ENCODE peak calls at places on chromosomes 3 and 15, in nine cellular contexts. R is fibroblast of pulmonary artery; Q is CD4-positive, alpha-beta T cell; A is CD8-positive, alpha-beta memory T cell; D is effector memory CD8-positive, alpha-beta T cell; C is NCI-H1092; G is HFFc6; F is astrocyte of the cerebellum; L is Peyer's patch. X is an unnamed sample.

GRCh38 chr3:13414040-13414729 is 5.9 kb downstream of the NUP210 start:
- DNase-seq in A (peak; percentile 64), G (no peak), Q (peak; percentile 69), D (peak; percentile 72), R (no peak), F (no peak), L (no peak), C (no peak), X (no peak)

GRCh38 chr15:41961014-41961518 is 11.3 kb downstream of the EHD4 start:
- DNase-seq in G (no peak), C (no peak), F (no peak), Q (no peak), R (no peak), L (no peak), D (no peak), A (no peak), X (no peak)

GRCh38 chr3:113148307-113148703 is 63.1 kb upstream of the BOC start:
- DNase-seq in R (no peak), D (no peak), G (no peak), Q (no peak), L (no peak), A (no peak), F (no peak), C (peak; percentile 77), X (no peak)

GRCh38 chr15:40320931-40321371 is 2.5 kb upstream of the INAFM2 start:
- DNase-seq in C (peak; percentile 12), F (no peak), R (peak; percentile 74), G (peak; percentile 53), A (no peak), L (no peak), Q (peak; percentile 48), D (peak; percentile 49), X (peak; percentile 37)

GRCh38 chr3:105255351-105255750 is 111.4 kb upstream of the ALCAM start:
- DNase-seq in F (no peak), G (no peak), L (no peak), C (no peak), R (no peak), Q (no peak), D (no peak), A (no peak), X (no peak)

GRCh38 chr15:82539690-82540054 is 585 bp downstream of the RPS17 start:
- DNase-seq in Q (peak; percentile 27), L (peak; percentile 63), A (no peak), G (no peak), F (no peak), C (no peak), R (peak; percentile 13), D (no peak), X (no peak)

GRCh38 chr3:45644467-45645201 is 44.6 kb upstream of the SACM1L start:
- DNase-seq in A (no peak), C (no peak), R (peak; percentile 85), D (no peak), L (no peak), F (no peak), Q (no peak), G (peak; percentile 87), X (no peak)

GRCh38 chr3:52208556-52208955 is 10.6 kb downstream of the ALAS1 start:
- DNase-seq in L (no peak), Q (no peak), C (no peak), R (no peak), G (no peak), F (no peak), D (no peak), A (no peak), X (no peak)

GRCh38 chr15:60320365-60320764 is 77.4 kb downstream of the ANXA2 start:
- DNase-seq in F (no peak), Q (no peak), R (no peak), L (no peak), C (no peak), D (no peak), A (no peak), G (no peak), X (no peak)

GRCh38 chr3:13110678-13111116 is 37.5 kb upstream of the IQSEC1 start:
- DNase-seq in R (no peak), A (no peak), D (peak; percentile 28), G (peak; percentile 20), L (peak; percentile 46), C (no peak), Q (peak; percentile 35), F (no peak), X (peak; percentile 21)

GRCh38 chr15:81160312-81161214 is 26.5 kb downstream of the CFAP161 start:
- DNase-seq in Q (no peak), F (peak; percentile 26), L (no peak), A (no peak), D (no peak), R (peak; percentile 96), C (peak; percentile 11), G (peak; percentile 55), X (peak; percentile 13)

GRCh38 chr3:107068980-107069379 is 308.3 kb upstream of the CCDC54 start:
- DNase-seq in A (no peak), R (peak; percentile 93), G (peak; percentile 38), Q (no peak), D (no peak), F (peak; percentile 70), C (no peak), L (no peak), X (no peak)

GRCh38 chr3:130850044-130850797 is 43.7 kb upstream of the ATP2C1 start:
- DNase-seq in D (no peak), G (no peak), R (peak; percentile 96), Q (no peak), L (no peak), F (peak; percentile 48), C (peak; percentile 53), A (no peak), X (peak; percentile 83)

GRCh38 chr3:197175503-197175902 is 122.9 kb downstream of the DLG1 start:
- DNase-seq in F (no peak), G (no peak), C (no peak), D (no peak), A (no peak), L (no peak), Q (no peak), R (no peak), X (no peak)

GRCh38 chr3:156161172-156161571 is 40.8 kb downstream of the KCNAB1 start:
- DNase-seq in G (no peak), R (no peak), D (peak; percentile 22), F (peak; percentile 12), L (no peak), C (no peak), A (peak; percentile 6), Q (no peak), X (peak; percentile 95)

GRCh38 chr3:64593350-64593749 is 94.5 kb downstream of the ADAMTS9 start:
- DNase-seq in Q (no peak), C (no peak), R (no peak), D (no peak), L (no peak), A (no peak), F (no peak), G (no peak), X (no peak)

X was measured in DMS79 treated with DMSO at 0.1 percent for 48 hours.